ENCODE peak calls at places on chromosome 2, in six cellular contexts. R is tibial artery, S is HFFc6, B is T-helper 9 cell, U is neural crest cell, Z is iris pigment epithelial cell. W is an unnamed sample.

GRCh38 chr2:42378415-42378814 is 17.4 kb upstream of the COX7A2L start:
- DNase-seq in B (no peak), Z (no peak), R (no peak), U (no peak), S (no peak), W (no peak)

GRCh38 chr2:2147024-2147900 is 183.8 kb downstream of the MYT1L start:
- DNase-seq in Z (no peak), S (no peak), R (no peak), B (no peak), U (no peak), W (no peak)

GRCh38 chr2:109348645-109349554 is 219.9 kb downstream of the SH3RF3 start:
- DNase-seq in Z (no peak), B (peak; percentile 18), R (no peak), S (no peak), U (no peak), W (no peak)

GRCh38 chr2:43124667-43125057 is 101.7 kb downstream of the ZFP36L2 start:
- DNase-seq in B (no peak), R (no peak), U (no peak), S (no peak), Z (no peak), W (no peak)

GRCh38 chr2:158969717-158970521 is 1.5 kb downstream of the TANC1 start:
- DNase-seq in B (no peak), R (peak; percentile 68), Z (peak; percentile 28), S (peak; percentile 34), U (peak; percentile 20), W (peak; percentile 65)

GRCh38 chr2:9800975-9801723 is 42.1 kb upstream of the TAF1B start:
- DNase-seq in B (peak; percentile 61), R (peak; percentile 66), Z (peak; percentile 72), S (peak; percentile 33), U (no peak), W (no peak)

GRCh38 chr2:94762600-94762999 is 108.6 kb upstream of the TEKT4 start:
- DNase-seq in R (no peak), Z (no peak), B (no peak), S (no peak), U (no peak), W (no peak)

GRCh38 chr2:85166021-85166420 is 32.8 kb downstream of the TCF7L1 start:
- DNase-seq in B (no peak), R (no peak), Z (no peak), S (no peak), U (no peak), W (no peak)

GRCh38 chr2:96329416-96329815 is 4.3 kb downstream of the ITPRIPL1 start:
- DNase-seq in S (peak; percentile 76), B (no peak), Z (peak; percentile 68), R (no peak), U (no peak), W (no peak)

GRCh38 chr2:54871457-54872103 is 148.1 kb downstream of the EML6 start:
- DNase-seq in U (no peak), R (no peak), S (peak; percentile 13), Z (peak; percentile 28), B (no peak), W (no peak)

GRCh38 chr2:229137623-229138022 is 133.5 kb downstream of the PID1 start:
- DNase-seq in S (no peak), U (no peak), R (no peak), B (no peak), Z (no peak), W (no peak)

GRCh38 chr2:152440049-152440448 is 105.1 kb downstream of the FMNL2 start:
- DNase-seq in B (no peak), Z (no peak), R (no peak), U (no peak), S (no peak), W (no peak)

GRCh38 chr2:72106978-72107377 is 40.7 kb downstream of the CYP26B1 start:
- DNase-seq in B (no peak), R (peak; percentile 11), U (no peak), Z (no peak), S (no peak), W (no peak)

GRCh38 chr2:28377984-28378678 is 14.5 kb upstream of the FOSL2 start:
- DNase-seq in U (no peak), Z (no peak), R (no peak), B (no peak), S (no peak), W (no peak)

GRCh38 chr2:162198239-162198638 is 45.0 kb downstream of the FAP start:
- DNase-seq in S (no peak), U (no peak), B (no peak), R (no peak), Z (peak; percentile 94), W (no peak)

GRCh38 chr2:188382107-188382506 is 90.4 kb downstream of the GULP1 start:
- DNase-seq in S (no peak), U (no peak), Z (peak; percentile 39), B (no peak), R (no peak), W (no peak)

GRCh38 chr2:68870215-68870614 is 982 bp downstream of the BMP10 start:
- DNase-seq in S (no peak), B (no peak), Z (peak; percentile 59), U (no peak), R (no peak), W (no peak)

GRCh38 chr2:144041612-144042011 is 478.3 kb downstream of the ZEB2 start:
- DNase-seq in U (no peak), B (no peak), Z (no peak), S (no peak), R (no peak), W (no peak)

GRCh38 chr2:1886405-1886992 is 142.2 kb upstream of the PXDN start:
- DNase-seq in B (peak; percentile 23), S (peak; percentile 61), Z (peak; percentile 77), U (peak; percentile 74), R (no peak), W (peak; percentile 82)

GRCh38 chr2:96110621-96111256 is 5.6 kb downstream of the ADRA2B start:
- DNase-seq in S (no peak), R (peak; percentile 43), B (no peak), U (no peak), Z (no peak), W (no peak)

GRCh38 chr2:23599691-23600090 is 214.7 kb downstream of the KLHL29 start:
- DNase-seq in Z (no peak), R (peak; percentile 20), U (no peak), B (no peak), S (no peak), W (no peak)

GRCh38 chr2:204535764-204536163 is 9.5 kb upstream of the PARD3B start:
- DNase-seq in B (no peak), R (no peak), U (no peak), S (no peak), Z (no peak), W (no peak)

GRCh38 chr2:168348076-168348475 is 100.7 kb upstream of the STK39 start:
- DNase-seq in U (no peak), Z (peak; percentile 31), R (no peak), S (peak; percentile 21), B (no peak), W (no peak)

W was measured in sciatic nerve.